ENCODE peak calls at places on chromosomes 6 and 20, in nine cellular contexts. One of them, this sample, is unnamed.

GRCh38 chr6:12637960-12638641 is 78.5 kb upstream of the PHACTR1 start:
- DNase-seq in DMS 273 treated with DMSO at 0.1 percent for 48 hours: no peak
- DNase-seq in GM03348: peak
- DNase-seq in NCI-H2171: peak
- DNase-seq in GM04503: peak
- DNase-seq in left cardiac atrium: peak
- DNase-seq in left ventricle myocardium superior: peak
- DNase-seq in Calu3: peak
- DNase-seq in ovary: no peak
- DNase-seq in this sample: peak

GRCh38 chr6:148973809-148974208 is 227.0 kb downstream of the UST start:
- DNase-seq in DMS 273 treated with DMSO at 0.1 percent for 48 hours: no peak
- DNase-seq in GM03348: peak
- DNase-seq in NCI-H2171: no peak
- DNase-seq in GM04503: no peak
- DNase-seq in left cardiac atrium: no peak
- DNase-seq in left ventricle myocardium superior: no peak
- DNase-seq in Calu3: no peak
- DNase-seq in ovary: no peak
- DNase-seq in this sample: no peak

GRCh38 chr20:37943033-37943432 is 40.1 kb downstream of the VSTM2L start:
- DNase-seq in DMS 273 treated with DMSO at 0.1 percent for 48 hours: no peak
- DNase-seq in GM03348: no peak
- DNase-seq in NCI-H2171: no peak
- DNase-seq in GM04503: no peak
- DNase-seq in left cardiac atrium: no peak
- DNase-seq in left ventricle myocardium superior: no peak
- DNase-seq in Calu3: no peak
- DNase-seq in ovary: no peak
- DNase-seq in this sample: no peak

GRCh38 chr6:116156405-116157326 is 30.7 kb upstream of the COL10A1 start:
- DNase-seq in DMS 273 treated with DMSO at 0.1 percent for 48 hours: no peak
- DNase-seq in GM03348: no peak
- DNase-seq in NCI-H2171: no peak
- DNase-seq in GM04503: no peak
- DNase-seq in left cardiac atrium: no peak
- DNase-seq in left ventricle myocardium superior: no peak
- DNase-seq in Calu3: no peak
- DNase-seq in ovary: no peak
- DNase-seq in this sample: no peak

GRCh38 chr6:107264357-107264831 is 149.1 kb upstream of the BEND3 start:
- DNase-seq in DMS 273 treated with DMSO at 0.1 percent for 48 hours: no peak
- DNase-seq in GM03348: peak
- DNase-seq in NCI-H2171: no peak
- DNase-seq in GM04503: peak
- DNase-seq in left cardiac atrium: no peak
- DNase-seq in left ventricle myocardium superior: no peak
- DNase-seq in Calu3: peak
- DNase-seq in ovary: no peak
- DNase-seq in this sample: no peak

GRCh38 chr20:62120990-62121775 is 1.1 kb upstream of the LSM14B start:
- DNase-seq in DMS 273 treated with DMSO at 0.1 percent for 48 hours: peak
- DNase-seq in GM03348: no peak
- DNase-seq in NCI-H2171: no peak
- DNase-seq in GM04503: no peak
- DNase-seq in left cardiac atrium: peak
- DNase-seq in left ventricle myocardium superior: no peak
- DNase-seq in Calu3: no peak
- DNase-seq in ovary: no peak
- DNase-seq in this sample: no peak

GRCh38 chr6:105077592-105078463 is 102.0 kb downstream of the POPDC3 start:
- DNase-seq in DMS 273 treated with DMSO at 0.1 percent for 48 hours: peak
- DNase-seq in GM03348: peak
- DNase-seq in NCI-H2171: peak
- DNase-seq in GM04503: peak
- DNase-seq in left cardiac atrium: no peak
- DNase-seq in left ventricle myocardium superior: no peak
- DNase-seq in Calu3: no peak
- DNase-seq in ovary: no peak
- DNase-seq in this sample: peak

GRCh38 chr6:24950210-24950941 is 14.6 kb upstream of the RIPOR2 start:
- DNase-seq in DMS 273 treated with DMSO at 0.1 percent for 48 hours: no peak
- DNase-seq in GM03348: no peak
- DNase-seq in NCI-H2171: no peak
- DNase-seq in GM04503: no peak
- DNase-seq in left cardiac atrium: no peak
- DNase-seq in left ventricle myocardium superior: no peak
- DNase-seq in Calu3: no peak
- DNase-seq in ovary: no peak
- DNase-seq in this sample: no peak

GRCh38 chr6:20424679-20425078 is 23.0 kb downstream of the E2F3 start:
- DNase-seq in DMS 273 treated with DMSO at 0.1 percent for 48 hours: no peak
- DNase-seq in GM03348: no peak
- DNase-seq in NCI-H2171: no peak
- DNase-seq in GM04503: no peak
- DNase-seq in left cardiac atrium: no peak
- DNase-seq in left ventricle myocardium superior: no peak
- DNase-seq in Calu3: no peak
- DNase-seq in ovary: no peak
- DNase-seq in this sample: no peak

GRCh38 chr20:25695532-25696383 is 895 bp downstream of the ZNF337 start:
- DNase-seq in DMS 273 treated with DMSO at 0.1 percent for 48 hours: no peak
- DNase-seq in GM03348: peak
- DNase-seq in NCI-H2171: no peak
- DNase-seq in GM04503: peak
- DNase-seq in left cardiac atrium: no peak
- DNase-seq in left ventricle myocardium superior: no peak
- DNase-seq in Calu3: no peak
- DNase-seq in ovary: no peak
- DNase-seq in this sample: no peak

This sample was measured in AG09319.